ENCODE peak calls at places on chromosomes 6 and 20, in six cellular contexts. Y is kidney epithelial cell, I is astrocyte of the cerebellum, O is AG10803, T is sigmoid colon, P is ovary. G is an unnamed sample.

GRCh38 chr20:34083781-34084180 is 28.3 kb downstream of the EIF2S2 start:
- DNase-seq in Y (no peak), I (no peak), O (no peak), T (no peak), P (no peak), G (no peak)

GRCh38 chr20:44422083-44422482 is 53.6 kb upstream of the TTPAL start:
- DNase-seq in Y (no peak), I (no peak), O (no peak), T (no peak), P (no peak), G (no peak)

GRCh38 chr6:72657391-72657790 is 35.5 kb downstream of the KCNQ5 start:
- DNase-seq in Y (no peak), I (no peak), O (no peak), T (no peak), P (no peak), G (no peak)

GRCh38 chr20:6576721-6577120 is 190.8 kb upstream of the BMP2 start:
- DNase-seq in Y (no peak), I (peak), O (peak), T (no peak), P (no peak), G (no peak)

GRCh38 chr6:17865798-17866725 is 121.4 kb downstream of the KIF13A start:
- DNase-seq in Y (peak), I (peak), O (peak), T (peak), P (peak), G (no peak)

GRCh38 chr6:56440551-56440981 is 193.2 kb upstream of the COL21A1 start:
- DNase-seq in Y (no peak), I (no peak), O (no peak), T (no peak), P (no peak), G (no peak)

GRCh38 chr6:167930300-167930699 is 67.2 kb upstream of the KIF25 start:
- DNase-seq in Y (peak), I (peak), O (peak), T (no peak), P (no peak), G (no peak)

GRCh38 chr20:8535403-8536003 is 403.4 kb downstream of the PLCB1 start:
- DNase-seq in Y (no peak), I (no peak), O (peak), T (no peak), P (no peak), G (no peak)

GRCh38 chr20:35721219-35721618 is 20.8 kb downstream of the RBM39 start:
- DNase-seq in Y (no peak), I (no peak), O (no peak), T (no peak), P (no peak), G (no peak)

GRCh38 chr6:159989882-159990480 is 21.1 kb downstream of the IGF2R start:
- DNase-seq in Y (no peak), I (no peak), O (no peak), T (no peak), P (no peak), G (no peak)

GRCh38 chr6:42762338-42762929 is 16.5 kb upstream of the TBCC start:
- DNase-seq in Y (no peak), I (no peak), O (no peak), T (no peak), P (no peak), G (no peak)

GRCh38 chr6:21992178-21992967 is 304.5 kb downstream of the PRL start:
- DNase-seq in Y (peak), I (no peak), O (peak), T (no peak), P (no peak), G (no peak)

GRCh38 chr6:28896505-28897392 is 27.0 kb downstream of the TRIM27 start:
- DNase-seq in Y (no peak), I (no peak), O (peak), T (peak), P (peak), G (peak)

GRCh38 chr6:38502423-38502822 is 137.3 kb downstream of the BTBD9 start:
- DNase-seq in Y (no peak), I (no peak), O (no peak), T (no peak), P (no peak), G (no peak)

GRCh38 chr6:108432792-108433191 is 127.9 kb upstream of the FOXO3 start:
- DNase-seq in Y (no peak), I (no peak), O (no peak), T (no peak), P (no peak), G (peak)

GRCh38 chr20:33482581-33482980 is 7.3 kb upstream of the CBFA2T2 start:
- DNase-seq in Y (no peak), I (no peak), O (no peak), T (no peak), P (no peak), G (no peak)

GRCh38 chr6:138814179-138814834 is 18.4 kb downstream of the ECT2L start:
- DNase-seq in Y (no peak), I (no peak), O (no peak), T (no peak), P (no peak), G (no peak)

GRCh38 chr6:43746613-43747101 is 23.4 kb upstream of the VEGFA start:
- DNase-seq in Y (no peak), I (no peak), O (no peak), T (peak), P (no peak), G (no peak)

GRCh38 chr6:21115111-21115510 is 478.4 kb upstream of the SOX4 start:
- DNase-seq in Y (no peak), I (peak), O (peak), T (no peak), P (no peak), G (no peak)

GRCh38 chr6:12973302-12973865 is 256.8 kb downstream of the PHACTR1 start:
- DNase-seq in Y (no peak), I (no peak), O (no peak), T (no peak), P (no peak), G (no peak)

GRCh38 chr20:32018269-32019155 is 8.3 kb downstream of the CCM2L start:
- DNase-seq in Y (no peak), I (no peak), O (no peak), T (no peak), P (peak), G (peak)

GRCh38 chr20:23011008-23011721 is 23.9 kb upstream of the SSTR4 start:
- DNase-seq in Y (no peak), I (no peak), O (no peak), T (no peak), P (no peak), G (no peak)

GRCh38 chr6:117531346-117531745 is 48.9 kb downstream of the DCBLD1 start:
- DNase-seq in Y (no peak), I (no peak), O (peak), T (no peak), P (no peak), G (no peak)

GRCh38 chr6:150877928-150878327 is 12.4 kb downstream of the MTHFD1L start:
- DNase-seq in Y (no peak), I (no peak), O (no peak), T (no peak), P (no peak), G (no peak)

GRCh38 chr6:50030777-50031562 is 9.2 kb upstream of the DEFB110 start:
- DNase-seq in Y (no peak), I (no peak), O (peak), T (no peak), P (no peak), G (peak)

GRCh38 chr6:105388392-105388791 is 14.5 kb downstream of the PREP start:
- DNase-seq in Y (no peak), I (no peak), O (no peak), T (no peak), P (no peak), G (no peak)

GRCh38 chr6:41577865-41578713 is 31.9 kb downstream of the FOXP4 start:
- DNase-seq in Y (no peak), I (no peak), O (peak), T (no peak), P (no peak), G (peak)

GRCh38 chr6:63824722-63825121 is 189.1 kb downstream of the PHF3 start:
- DNase-seq in Y (no peak), I (no peak), O (no peak), T (no peak), P (no peak), G (no peak)
- H3K4me3 ChIP-seq in Y (no peak), I (no peak), O (no peak), T (no peak), P (no peak), G (no peak)

DNA sequence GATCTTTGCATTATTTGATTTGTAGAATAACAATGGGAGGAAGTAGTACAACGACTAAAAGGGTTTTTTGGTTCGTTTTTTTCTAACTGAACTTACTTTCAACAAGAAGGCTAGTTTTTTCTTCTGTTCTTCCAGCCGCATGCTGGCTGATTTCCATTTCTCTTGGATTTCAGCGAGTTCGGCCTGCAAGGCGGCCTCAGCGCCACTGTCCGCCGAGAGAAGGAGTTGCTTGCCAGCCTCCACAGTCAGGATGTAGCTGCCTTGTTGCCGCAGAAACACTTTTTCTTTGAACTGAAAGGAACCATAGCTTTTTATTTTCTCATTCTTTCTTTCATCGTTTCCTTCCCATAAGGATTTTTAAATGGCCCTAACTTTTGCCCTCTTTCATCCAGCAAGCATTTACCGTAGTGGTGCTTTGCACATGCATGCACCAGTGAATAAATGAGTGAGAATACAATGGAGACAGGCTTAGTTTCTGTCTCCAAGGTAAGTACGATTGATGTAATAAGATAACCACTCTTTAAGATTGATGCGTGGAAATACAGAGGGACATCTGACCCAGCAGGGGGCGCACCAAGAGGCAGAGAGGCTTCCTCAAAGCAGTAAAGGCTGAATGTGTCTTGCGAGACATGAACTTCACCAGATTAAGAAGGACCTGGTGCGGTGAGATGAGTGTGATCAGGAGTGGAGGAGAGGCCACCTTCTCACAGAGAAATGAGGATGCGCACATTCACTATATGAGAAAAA is 398.8 kb downstream of the ESR1 start:
- DNase-seq in Y (no peak), I (no peak), O (peak), T (peak), P (no peak), G (no peak)
- TF ChIP-seq CTCF in Y (peak), I (peak), O (peak), T (no peak), P (no peak), G (peak)

GRCh38 chr6:16346831-16347230 is 108.4 kb downstream of the GMPR start:
- DNase-seq in Y (no peak), I (no peak), O (no peak), T (no peak), P (no peak), G (no peak)

GRCh38 chr6:16345449-16346330 is 107.3 kb downstream of the GMPR start:
- DNase-seq in Y (no peak), I (peak), O (peak), T (peak), P (no peak), G (no peak)

GRCh38 chr6:16339263-16339587 is 100.8 kb downstream of the GMPR start:
- DNase-seq in Y (no peak), I (no peak), O (no peak), T (no peak), P (no peak), G (no peak)

GRCh38 chr6:16344756-16345155 is 106.4 kb downstream of the GMPR start:
- DNase-seq in Y (no peak), I (no peak), O (peak), T (no peak), P (no peak), G (no peak)

GRCh38 chr6:16343593-16343992 is 105.2 kb downstream of the GMPR start:
- DNase-seq in Y (no peak), I (no peak), O (no peak), T (no peak), P (no peak), G (no peak)
- H3K4me3 ChIP-seq in Y (no peak), I (no peak), O (no peak), T (no peak), P (no peak), G (no peak)

DNA sequence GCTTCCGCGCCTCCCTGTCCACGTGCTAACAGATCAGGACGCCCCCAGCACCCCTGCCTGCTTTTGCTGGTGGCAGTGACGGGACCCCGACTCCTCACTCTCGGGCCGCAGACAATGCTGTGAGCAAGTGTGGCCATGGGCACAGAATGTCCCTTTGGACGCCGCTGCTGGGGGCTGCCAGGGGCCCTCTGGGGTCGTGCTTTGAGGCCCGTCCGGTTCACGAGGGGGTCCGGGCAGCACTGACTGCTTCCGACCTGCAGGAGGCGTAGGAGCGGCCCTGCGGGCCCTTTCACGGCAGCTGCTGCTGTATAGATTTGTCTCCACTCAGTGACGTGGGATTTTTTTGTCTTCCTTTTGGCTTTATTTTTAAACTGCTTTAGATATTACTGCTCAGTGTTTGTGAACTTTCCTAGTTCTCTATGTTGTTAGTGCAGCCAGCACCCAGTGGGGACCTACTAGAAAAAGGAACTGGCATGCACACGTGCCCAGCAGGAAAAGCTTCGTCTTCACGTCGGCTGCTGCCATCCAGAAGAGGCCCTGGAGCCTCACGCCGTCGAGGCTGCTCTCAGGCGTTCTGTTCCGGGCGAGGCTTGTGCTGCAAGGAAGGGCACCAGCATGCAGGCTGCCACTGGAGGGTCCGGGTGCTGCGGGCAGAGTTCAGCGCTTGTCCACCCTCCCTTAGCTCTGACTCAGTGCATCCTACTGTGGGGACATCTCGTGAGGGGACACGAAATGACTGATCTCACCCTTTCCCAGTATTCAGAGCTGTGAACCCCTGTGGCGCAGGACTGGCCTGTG is 21.7 kb downstream of the UCKL1 start:
- DNase-seq in Y (no peak), I (no peak), O (no peak), T (no peak), P (no peak), G (no peak)
- TF ChIP-seq CTCF in Y (peak), I (peak), O (no peak), T (no peak), P (no peak), G (peak)

GRCh38 chr6:125988280-125988679 is 1.9 kb downstream of the TRMT11 start:
- DNase-seq in Y (no peak), I (no peak), O (no peak), T (no peak), P (no peak), G (no peak)
- H3K4me3 ChIP-seq in Y (no peak), I (no peak), O (no peak), T (no peak), P (no peak), G (no peak)

GRCh38 chr6:103140308-103141027 is 1719.3 kb downstream of the HACE1 start:
- DNase-seq in Y (no peak), I (no peak), O (no peak), T (peak), P (no peak), G (no peak)
- TF ChIP-seq CTCF in Y (no peak), I (no peak), O (no peak), T (no peak), P (no peak), G (no peak)

DNA sequence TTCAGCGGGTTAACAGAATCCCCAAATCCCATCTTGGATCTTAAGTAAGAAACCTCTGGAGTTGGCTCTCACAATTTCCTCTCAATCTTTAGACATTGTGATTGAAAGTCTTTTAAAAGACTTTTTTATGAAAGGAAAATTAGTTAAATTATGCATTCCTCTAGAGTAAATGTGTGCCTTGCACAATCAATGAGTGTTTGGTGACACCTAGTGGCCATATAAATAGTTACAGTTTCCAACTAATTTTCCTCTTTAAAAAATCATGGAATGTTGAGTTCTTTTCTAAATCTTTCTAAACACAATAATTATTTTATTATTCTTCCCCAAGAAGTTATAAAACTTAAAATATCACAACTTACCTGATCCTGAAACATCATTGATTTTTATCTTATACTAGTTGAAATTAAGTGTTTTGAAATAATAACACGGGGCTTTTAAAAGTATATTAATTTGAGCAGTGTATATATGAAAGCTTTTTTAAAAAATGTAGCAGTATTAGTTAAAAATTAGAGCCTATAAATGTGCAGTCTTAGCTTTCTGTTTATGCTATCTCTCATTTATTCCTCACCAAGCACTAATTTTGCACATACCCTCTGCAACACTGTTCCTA is 66.3 kb downstream of the PKHD1 start:
- DNase-seq in Y (no peak), I (peak), O (peak), T (no peak), P (no peak), G (no peak)
- H3K4me3 ChIP-seq in Y (no peak), I (no peak), O (no peak), T (no peak), P (no peak), G (no peak)

GRCh38 chr20:14189794-14190402 is 147.5 kb downstream of the FLRT3 start:
- DNase-seq in Y (peak), I (peak), O (peak), T (no peak), P (no peak), G (peak)
- TF ChIP-seq CTCF in Y (peak), I (peak), O (peak), T (no peak), P (no peak), G (peak)

G was measured in LNCaP clone FGC.